ENCODE peak calls at places on chromosomes 7 and 10, in eight cellular contexts. One of them, this sample, is unnamed.

GRCh38 chr7:135662373-135663114 is at the start of gene STMP1:
- DNase-seq in A549: peak
- DNase-seq in WTC11: peak
- DNase-seq in colonic mucosa: peak
- DNase-seq in nephron progenitor cell: peak
- DNase-seq in AG09309: peak
- DNase-seq in stomach: peak
- DNase-seq in heart right ventricle: peak
- DNase-seq in this sample: peak

GRCh38 chr10:22489975-22490374 is 144.7 kb downstream of the SPAG6 start:
- DNase-seq in heart right ventricle: no peak
- DNase-seq in AG09309: no peak
- DNase-seq in A549: no peak
- DNase-seq in colonic mucosa: no peak
- DNase-seq in WTC11: no peak
- DNase-seq in stomach: no peak
- DNase-seq in nephron progenitor cell: no peak
- DNase-seq in this sample: no peak

GRCh38 chr10:1461016-1461415 is 276.3 kb downstream of the ADARB2 start:
- DNase-seq in WTC11: no peak
- DNase-seq in stomach: no peak
- DNase-seq in nephron progenitor cell: no peak
- DNase-seq in AG09309: no peak
- DNase-seq in colonic mucosa: no peak
- DNase-seq in A549: no peak
- DNase-seq in heart right ventricle: no peak
- DNase-seq in this sample: no peak

GRCh38 chr10:97499561-97500296 is 1.0 kb downstream of the UBTD1 start:
- DNase-seq in heart right ventricle: peak
- DNase-seq in A549: no peak
- DNase-seq in WTC11: no peak
- DNase-seq in AG09309: no peak
- DNase-seq in colonic mucosa: peak
- DNase-seq in nephron progenitor cell: peak
- DNase-seq in stomach: peak
- DNase-seq in this sample: peak

GRCh38 chr10:47206449-47207279 is 93.3 kb upstream of the GDF10 start:
- DNase-seq in WTC11: no peak
- DNase-seq in stomach: no peak
- DNase-seq in heart right ventricle: no peak
- DNase-seq in nephron progenitor cell: no peak
- DNase-seq in colonic mucosa: no peak
- DNase-seq in AG09309: peak
- DNase-seq in A549: no peak
- DNase-seq in this sample: no peak

GRCh38 chr10:89029785-89030437 is 39.3 kb downstream of the FAS start:
- DNase-seq in heart right ventricle: peak
- DNase-seq in WTC11: peak
- DNase-seq in A549: peak
- DNase-seq in AG09309: peak
- DNase-seq in nephron progenitor cell: peak
- DNase-seq in stomach: peak
- DNase-seq in colonic mucosa: peak
- DNase-seq in this sample: peak

GRCh38 chr10:73647875-73648228 is 6.6 kb upstream of the MYOZ1 start:
- DNase-seq in AG09309: no peak
- DNase-seq in stomach: no peak
- DNase-seq in colonic mucosa: no peak
- DNase-seq in A549: no peak
- DNase-seq in heart right ventricle: no peak
- DNase-seq in nephron progenitor cell: no peak
- DNase-seq in WTC11: no peak
- DNase-seq in this sample: no peak

GRCh38 chr7:44333971-44334733 is 8.8 kb upstream of the CAMK2B start:
- DNase-seq in AG09309: no peak
- DNase-seq in nephron progenitor cell: no peak
- DNase-seq in A549: no peak
- DNase-seq in WTC11: no peak
- DNase-seq in heart right ventricle: no peak
- DNase-seq in stomach: no peak
- DNase-seq in colonic mucosa: no peak
- DNase-seq in this sample: no peak

GRCh38 chr10:101972761-101973160 is 83.2 kb downstream of the ARMH3 start:
- DNase-seq in WTC11: no peak
- DNase-seq in A549: no peak
- DNase-seq in nephron progenitor cell: no peak
- DNase-seq in colonic mucosa: no peak
- DNase-seq in AG09309: no peak
- DNase-seq in heart right ventricle: no peak
- DNase-seq in stomach: no peak
- DNase-seq in this sample: no peak

GRCh38 chr7:74173491-74173865 is 678 bp upstream of the EIF4H start:
- DNase-seq in AG09309: no peak
- DNase-seq in nephron progenitor cell: no peak
- DNase-seq in WTC11: no peak
- DNase-seq in colonic mucosa: no peak
- DNase-seq in A549: no peak
- DNase-seq in stomach: no peak
- DNase-seq in heart right ventricle: no peak
- DNase-seq in this sample: no peak

GRCh38 chr10:20877554-20877953 is 19.6 kb downstream of the NEBL start:
- DNase-seq in A549: no peak
- DNase-seq in heart right ventricle: no peak
- DNase-seq in stomach: no peak
- DNase-seq in AG09309: no peak
- DNase-seq in WTC11: no peak
- DNase-seq in colonic mucosa: no peak
- DNase-seq in nephron progenitor cell: no peak
- DNase-seq in this sample: no peak

GRCh38 chr7:131517218-131517923 is 39.1 kb downstream of the PODXL start:
- DNase-seq in A549: no peak
- DNase-seq in WTC11: no peak
- DNase-seq in heart right ventricle: no peak
- DNase-seq in AG09309: no peak
- DNase-seq in stomach: no peak
- DNase-seq in colonic mucosa: no peak
- DNase-seq in nephron progenitor cell: no peak
- DNase-seq in this sample: no peak

GRCh38 chr10:16967000-16967865 is 150.0 kb upstream of the RSU1 start:
- DNase-seq in colonic mucosa: no peak
- DNase-seq in WTC11: no peak
- DNase-seq in AG09309: peak
- DNase-seq in A549: no peak
- DNase-seq in stomach: no peak
- DNase-seq in heart right ventricle: no peak
- DNase-seq in nephron progenitor cell: no peak
- DNase-seq in this sample: no peak

GRCh38 chr10:70459771-70460490 is 18.4 kb upstream of the NODAL start:
- DNase-seq in stomach: no peak
- DNase-seq in AG09309: no peak
- DNase-seq in colonic mucosa: no peak
- DNase-seq in WTC11: peak
- DNase-seq in nephron progenitor cell: no peak
- DNase-seq in A549: no peak
- DNase-seq in heart right ventricle: no peak
- DNase-seq in this sample: no peak

DNA sequence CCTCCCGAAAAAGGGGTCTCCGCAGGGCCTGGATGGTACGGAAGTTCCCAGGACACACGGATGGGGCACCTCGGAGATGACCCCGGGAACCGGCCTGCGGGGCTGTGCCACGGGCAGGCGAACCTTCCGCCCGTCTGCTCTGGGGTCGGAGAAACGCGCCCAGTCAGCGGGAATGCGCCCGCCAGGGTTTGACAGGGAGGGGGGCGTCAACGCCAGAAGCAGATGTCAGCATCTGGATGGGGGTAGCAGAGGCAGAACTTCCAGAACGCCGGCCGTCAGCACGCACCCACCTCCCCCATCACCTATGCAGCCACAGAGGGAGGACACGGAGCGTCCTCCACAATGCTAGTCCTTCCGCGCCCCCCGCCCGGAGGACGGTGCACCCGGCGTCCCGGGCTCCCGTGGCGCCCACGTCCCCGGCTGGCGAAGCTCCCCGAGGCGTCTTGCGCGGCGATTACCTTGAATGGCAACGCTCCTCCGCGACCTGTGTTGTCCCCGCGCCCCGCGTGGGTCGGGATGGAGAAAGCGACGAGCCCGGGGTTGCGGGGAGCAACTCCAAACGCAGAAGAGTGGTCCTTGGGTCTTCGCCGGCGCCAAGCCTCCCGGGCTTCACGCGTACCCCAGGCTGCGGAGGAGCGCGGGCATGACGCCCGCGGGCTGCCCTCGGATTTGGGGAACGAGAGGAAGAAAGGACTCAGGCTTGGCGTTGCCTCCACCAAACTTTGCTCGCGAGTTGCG is 571 bp downstream of the FGFR2 start:
- DNase-seq in stomach: no peak
- DNase-seq in heart right ventricle: no peak
- DNase-seq in AG09309: no peak
- DNase-seq in nephron progenitor cell: peak
- DNase-seq in WTC11: peak
- DNase-seq in A549: no peak
- DNase-seq in colonic mucosa: no peak
- DNase-seq in this sample: peak
- TF ChIP-seq CTCF in stomach: no peak
- TF ChIP-seq CTCF in heart right ventricle: no peak
- TF ChIP-seq CTCF in AG09309: no peak
- TF ChIP-seq CTCF in nephron progenitor cell: no peak
- TF ChIP-seq CTCF in WTC11: no peak
- TF ChIP-seq CTCF in A549: no peak
- TF ChIP-seq CTCF in colonic mucosa: no peak
- TF ChIP-seq CTCF in this sample: no peak

GRCh38 chr7:9600974-9601373 is 1167.6 kb downstream of the NXPH1 start:
- DNase-seq in stomach: no peak
- DNase-seq in A549: peak
- DNase-seq in WTC11: peak
- DNase-seq in colonic mucosa: no peak
- DNase-seq in heart right ventricle: no peak
- DNase-seq in AG09309: no peak
- DNase-seq in nephron progenitor cell: peak
- DNase-seq in this sample: peak
- TF ChIP-seq CTCF in stomach: no peak
- TF ChIP-seq CTCF in A549: no peak
- TF ChIP-seq CTCF in WTC11: peak
- TF ChIP-seq CTCF in colonic mucosa: no peak
- TF ChIP-seq CTCF in heart right ventricle: no peak
- TF ChIP-seq CTCF in AG09309: no peak
- TF ChIP-seq CTCF in nephron progenitor cell: peak
- TF ChIP-seq CTCF in this sample: peak

GRCh38 chr7:23925088-23925487 is 215.1 kb downstream of the STK31 start:
- DNase-seq in stomach: no peak
- DNase-seq in AG09309: no peak
- DNase-seq in colonic mucosa: no peak
- DNase-seq in heart right ventricle: no peak
- DNase-seq in nephron progenitor cell: no peak
- DNase-seq in WTC11: no peak
- DNase-seq in A549: no peak
- DNase-seq in this sample: no peak
- TF ChIP-seq CTCF in stomach: no peak
- TF ChIP-seq CTCF in AG09309: no peak
- TF ChIP-seq CTCF in colonic mucosa: no peak
- TF ChIP-seq CTCF in heart right ventricle: no peak
- TF ChIP-seq CTCF in nephron progenitor cell: no peak
- TF ChIP-seq CTCF in WTC11: no peak
- TF ChIP-seq CTCF in A549: no peak
- TF ChIP-seq CTCF in this sample: no peak

DNA sequence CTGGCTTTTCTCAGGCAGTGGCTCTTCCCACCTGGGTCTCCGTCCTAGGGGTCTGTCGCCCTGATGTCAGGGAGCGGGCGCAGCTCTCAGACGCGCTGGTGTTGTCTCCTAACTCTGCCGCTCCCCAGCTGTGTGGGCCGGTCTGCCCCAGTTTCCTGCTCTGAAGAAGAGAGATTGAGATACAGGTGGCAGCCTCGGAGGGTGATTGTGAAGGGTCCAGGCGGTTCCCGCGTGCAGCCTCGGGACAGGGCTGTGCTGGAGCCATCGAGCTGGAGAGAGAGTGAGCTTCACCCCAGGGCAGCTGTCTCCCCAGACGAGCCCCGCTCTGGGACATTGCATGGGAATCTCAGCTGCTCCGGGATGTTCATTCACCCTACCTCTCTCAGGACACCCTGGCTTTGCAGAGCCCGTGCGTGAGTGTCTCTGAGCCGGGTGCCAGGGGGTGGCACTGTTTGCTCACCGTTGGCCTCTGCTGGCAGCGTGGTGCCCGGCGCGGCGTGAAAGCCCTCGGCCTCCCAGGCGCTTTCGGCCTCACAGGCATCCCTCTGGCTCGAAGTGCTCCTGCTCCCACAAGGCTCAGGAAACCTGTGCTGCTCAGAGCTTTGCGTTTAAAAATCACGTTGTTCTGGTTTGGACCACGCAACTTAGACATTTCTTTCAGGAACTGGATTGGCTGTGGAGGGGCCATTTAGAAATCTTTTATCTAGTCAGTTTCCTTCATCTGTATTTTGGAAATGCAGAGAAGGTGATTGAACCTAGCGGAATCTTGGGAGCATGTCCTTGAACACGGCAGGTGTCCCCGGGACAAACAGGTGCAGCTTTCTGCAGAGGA is 33.8 kb upstream of the ZFAND2A start:
- DNase-seq in WTC11: peak
- DNase-seq in stomach: peak
- DNase-seq in AG09309: no peak
- DNase-seq in colonic mucosa: peak
- DNase-seq in heart right ventricle: peak
- DNase-seq in A549: peak
- DNase-seq in nephron progenitor cell: peak
- DNase-seq in this sample: peak
- TF ChIP-seq CTCF in WTC11: no peak
- TF ChIP-seq CTCF in stomach: peak
- TF ChIP-seq CTCF in AG09309: peak
- TF ChIP-seq CTCF in colonic mucosa: no peak
- TF ChIP-seq CTCF in heart right ventricle: peak
- TF ChIP-seq CTCF in A549: peak
- TF ChIP-seq CTCF in nephron progenitor cell: peak
- TF ChIP-seq CTCF in this sample: no peak